ENCODE peak calls at places on chromosomes 2 and 18, in eight cellular contexts. U is heart right ventricle, C is WTC11, S is AG04450, A is pancreas, F is spleen, H is GM12865, N is epithelial cell of esophagus. T is an unnamed sample.

GRCh38 chr2:11550302-11550701 is 16.5 kb downstream of the GREB1 start:
- DNase-seq in A (no peak), C (no peak), H (no peak), U (no peak), F (no peak), S (no peak), N (no peak), T (no peak)

GRCh38 chr18:76822510-76823165 is at the start of gene ZNF236:
- DNase-seq in H (peak), N (peak), A (peak), U (peak), C (peak), S (peak), F (peak), T (peak)

GRCh38 chr18:79962835-79963657 is 1.4 kb upstream of the HSBP1L1 start:
- DNase-seq in N (no peak), A (no peak), C (no peak), S (no peak), H (peak), F (no peak), U (no peak), T (no peak)

GRCh38 chr2:35548171-35548570 is 807.4 kb upstream of the CRIM1 start:
- DNase-seq in A (no peak), U (no peak), S (no peak), C (no peak), N (peak), H (no peak), F (no peak), T (no peak)

GRCh38 chr18:60007641-60008040 is 107.8 kb downstream of the PMAIP1 start:
- DNase-seq in H (no peak), U (no peak), A (no peak), N (no peak), S (no peak), C (no peak), F (no peak), T (no peak)

GRCh38 chr2:101771226-101771906 is 73.9 kb downstream of the MAP4K4 start:
- DNase-seq in S (no peak), N (no peak), C (no peak), U (no peak), A (no peak), F (no peak), H (no peak), T (no peak)

GRCh38 chr2:69701100-69701945 is 40.6 kb upstream of the ANXA4 start:
- DNase-seq in C (no peak), H (no peak), U (no peak), F (no peak), S (no peak), N (peak), A (no peak), T (no peak)

GRCh38 chr2:67880291-67880761 is 182.5 kb downstream of the C1D start:
- DNase-seq in N (peak), F (no peak), U (no peak), S (no peak), C (no peak), A (peak), H (no peak), T (peak)

DNA sequence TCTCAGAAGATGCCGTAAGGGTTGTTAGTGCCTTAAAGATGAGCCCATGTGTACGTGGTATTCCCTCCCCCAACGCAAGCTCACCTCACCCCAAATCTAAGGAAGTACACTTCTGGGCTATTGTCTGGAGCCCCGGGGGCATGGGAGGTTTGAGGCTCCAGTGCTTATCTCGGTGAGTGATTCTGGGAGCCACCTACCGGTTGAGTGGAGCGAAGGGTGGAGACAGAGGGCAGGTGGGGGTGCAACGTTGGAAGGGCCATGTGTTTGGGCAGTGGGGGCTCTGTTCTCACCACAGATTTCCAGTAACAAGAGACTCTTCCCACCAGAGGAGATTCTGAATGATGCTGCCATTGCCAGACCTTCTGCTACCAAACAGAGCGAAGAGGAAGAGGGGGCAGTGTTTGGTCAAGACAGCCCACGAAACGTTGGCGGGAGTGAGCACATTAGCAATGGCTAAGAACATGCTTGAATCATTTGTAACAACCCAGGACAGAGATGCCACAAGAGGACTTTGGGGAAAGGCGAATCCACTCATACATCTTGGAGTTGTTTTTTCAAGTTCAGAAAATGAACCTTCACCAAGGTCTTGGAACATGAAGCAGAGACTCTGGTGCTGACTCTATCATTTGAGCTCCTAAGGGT is 38.7 kb downstream of the TWIST2 start:
- DNase-seq in A (no peak), U (no peak), F (no peak), C (no peak), H (no peak), S (no peak), N (no peak), T (no peak)
- TF ChIP-seq CTCF in A (no peak), U (no peak), F (no peak), C (no peak), H (no peak), S (no peak), N (no peak), T (no peak)

GRCh38 chr2:130735200-130735599 is 6.3 kb downstream of the GPR148 start:
- DNase-seq in H (no peak), S (no peak), C (no peak), N (no peak), U (no peak), F (no peak), A (no peak), T (no peak)
- TF ChIP-seq CTCF in H (no peak), S (no peak), C (no peak), N (no peak), U (no peak), F (no peak), A (no peak), T (no peak)

DNA sequence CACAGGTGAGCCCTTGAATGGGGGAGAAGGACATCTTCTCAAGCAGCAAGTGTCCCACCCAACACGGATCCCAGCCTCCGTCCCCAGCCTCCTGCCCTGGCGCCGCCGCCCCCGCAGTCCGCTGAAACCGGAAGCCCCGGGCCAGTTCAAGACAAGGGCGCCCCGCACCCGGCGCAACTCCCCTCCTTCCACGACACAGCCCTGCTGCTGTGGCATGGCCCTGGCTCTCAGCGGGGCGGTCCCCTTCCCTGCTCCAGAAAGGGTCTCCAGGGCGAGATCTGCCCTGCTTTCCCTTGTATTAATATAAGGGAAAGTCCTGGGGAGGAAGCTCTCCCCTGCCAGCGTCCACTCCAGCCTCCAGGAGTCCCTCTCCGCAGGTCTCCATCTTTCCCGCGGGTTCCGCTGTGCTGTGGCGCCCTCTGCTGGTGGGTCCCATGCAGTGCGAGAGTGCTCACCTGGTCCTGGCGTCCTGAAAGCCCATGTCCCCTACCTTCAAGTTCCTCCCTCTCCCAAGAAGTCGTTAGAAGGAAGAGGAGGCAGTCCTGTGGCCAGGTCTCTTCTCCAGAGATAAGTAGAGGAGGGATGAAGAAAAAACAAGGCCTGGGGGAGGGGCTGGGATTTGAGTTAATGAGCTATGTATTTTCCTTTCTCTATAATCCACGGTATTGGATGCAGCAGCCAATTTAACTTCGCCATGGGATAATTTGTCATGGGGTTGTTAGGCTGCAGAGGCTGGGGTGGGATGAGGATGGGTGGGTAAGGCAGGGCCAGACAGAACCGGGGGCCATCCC is 176.0 kb downstream of the SMAD2 start:
- DNase-seq in S (no peak), A (peak), H (peak), F (no peak), C (peak), N (peak), U (peak), T (no peak)
- TF ChIP-seq CTCF in S (peak), A (peak), H (peak), F (peak), C (peak), N (peak), U (peak), T (peak)

DNA sequence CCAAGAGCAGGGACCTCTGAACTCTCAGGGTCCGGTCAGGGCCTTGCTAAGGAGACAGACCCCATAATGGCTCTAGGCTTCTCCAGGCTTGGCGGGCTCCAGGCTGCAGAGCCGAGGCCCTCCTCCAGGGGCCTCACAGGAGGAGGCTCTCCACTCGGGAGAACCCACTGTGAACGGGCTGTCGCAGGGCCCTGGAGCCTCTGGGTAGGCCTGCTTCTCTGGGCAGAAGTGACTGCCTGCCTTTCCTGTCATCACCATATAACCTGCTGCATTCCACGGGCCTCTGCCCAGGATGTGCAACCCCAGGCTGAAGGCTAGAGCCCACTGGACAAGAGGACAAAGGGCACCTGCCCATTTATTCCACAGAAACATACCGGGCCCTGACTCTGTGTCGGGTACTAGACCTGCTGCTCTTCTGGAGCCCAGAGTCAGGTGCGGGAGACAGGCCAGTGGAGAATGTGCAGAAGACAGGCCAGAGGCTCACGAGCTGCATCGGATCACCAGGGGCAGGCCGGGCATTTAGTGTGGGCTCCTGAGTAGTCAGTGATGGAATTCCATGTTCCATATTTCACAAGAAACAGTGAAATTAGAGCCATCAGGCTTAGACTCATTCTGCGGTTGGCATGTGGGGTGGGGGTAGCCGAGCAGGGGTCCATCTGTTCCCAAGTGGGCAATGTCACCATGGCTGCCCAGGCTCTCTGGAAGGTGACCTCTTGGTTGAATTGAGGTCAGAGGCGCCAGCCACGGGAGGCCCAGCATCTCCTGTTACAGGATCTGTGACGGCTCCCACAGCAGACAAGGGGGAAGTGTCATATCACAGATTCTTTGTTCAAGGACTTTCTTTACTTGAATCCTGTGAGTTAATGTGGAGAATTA is 220.8 kb downstream of the SH3RF3 start:
- DNase-seq in H (no peak), C (peak), A (no peak), N (no peak), U (no peak), S (no peak), F (no peak), T (no peak)
- TF ChIP-seq CTCF in H (no peak), C (no peak), A (no peak), N (no peak), U (no peak), S (peak), F (no peak), T (no peak)

GRCh38 chr2:40201425-40201824 is 250.5 kb downstream of the SLC8A1 start:
- DNase-seq in N (peak), A (no peak), U (no peak), C (no peak), H (no peak), F (no peak), S (no peak), T (no peak)
- TF ChIP-seq CTCF in N (no peak), A (no peak), U (no peak), C (no peak), H (no peak), F (no peak), S (no peak), T (no peak)